ENCODE peak calls at places on chromosome 10, in eight cellular contexts. One of them, this sample, is unnamed.

GRCh38 chr10:73044378-73045285 is 52.0 kb downstream of the P4HA1 start:
- DNase-seq in stomach: no peak
- DNase-seq in H1: no peak
- DNase-seq in HepG2: no peak
- DNase-seq in right lobe of liver: no peak
- DNase-seq in prostate gland: no peak
- DNase-seq in suprapubic skin: no peak
- DNase-seq in spleen: no peak
- DNase-seq in this sample: no peak

GRCh38 chr10:50623299-50624153 is at the start of gene SGMS1:
- DNase-seq in stomach: peak; percentile 89
- DNase-seq in H1: peak; percentile 84
- DNase-seq in HepG2: peak; percentile 68
- DNase-seq in right lobe of liver: peak; percentile 91
- DNase-seq in prostate gland: peak; percentile 80
- DNase-seq in suprapubic skin: peak; percentile 91
- DNase-seq in spleen: peak; percentile 97
- DNase-seq in this sample: peak; percentile 94

GRCh38 chr10:124450010-124450782 is at the start of gene NKX1-2:
- DNase-seq in stomach: no peak
- DNase-seq in H1: peak; percentile 89
- DNase-seq in HepG2: no peak
- DNase-seq in right lobe of liver: no peak
- DNase-seq in prostate gland: no peak
- DNase-seq in suprapubic skin: no peak
- DNase-seq in spleen: no peak
- DNase-seq in this sample: no peak

GRCh38 chr10:33703897-33704825 is 369.7 kb upstream of the NRP1 start:
- DNase-seq in stomach: no peak
- DNase-seq in H1: no peak
- DNase-seq in HepG2: no peak
- DNase-seq in right lobe of liver: no peak
- DNase-seq in prostate gland: no peak
- DNase-seq in suprapubic skin: no peak
- DNase-seq in spleen: no peak
- DNase-seq in this sample: no peak

GRCh38 chr10:78846770-78847169 is 222.0 kb upstream of the ZMIZ1 start:
- DNase-seq in stomach: no peak
- DNase-seq in H1: no peak
- DNase-seq in HepG2: no peak
- DNase-seq in right lobe of liver: no peak
- DNase-seq in prostate gland: no peak
- DNase-seq in suprapubic skin: no peak
- DNase-seq in spleen: no peak
- DNase-seq in this sample: peak; percentile 68

GRCh38 chr10:79243211-79244067 is 103.8 kb upstream of the PPIF start:
- DNase-seq in stomach: peak; percentile 46
- DNase-seq in H1: peak; percentile 73
- DNase-seq in HepG2: no peak
- DNase-seq in right lobe of liver: no peak
- DNase-seq in prostate gland: no peak
- DNase-seq in suprapubic skin: no peak
- DNase-seq in spleen: peak; percentile 93
- DNase-seq in this sample: peak; percentile 68

GRCh38 chr10:89022734-89023133 is 32.1 kb downstream of the FAS start:
- DNase-seq in stomach: no peak
- DNase-seq in H1: no peak
- DNase-seq in HepG2: no peak
- DNase-seq in right lobe of liver: no peak
- DNase-seq in prostate gland: no peak
- DNase-seq in suprapubic skin: no peak
- DNase-seq in spleen: no peak
- DNase-seq in this sample: no peak

GRCh38 chr10:78337646-78338391 is 304.2 kb downstream of the RPS24 start:
- DNase-seq in stomach: peak; percentile 8
- DNase-seq in H1: peak; percentile 20
- DNase-seq in HepG2: no peak
- DNase-seq in right lobe of liver: peak; percentile 24
- DNase-seq in prostate gland: peak; percentile 3
- DNase-seq in suprapubic skin: no peak
- DNase-seq in spleen: peak; percentile 41
- DNase-seq in this sample: no peak

GRCh38 chr10:22761569-22762220 is 47.3 kb upstream of the PIP4K2A start:
- DNase-seq in stomach: no peak
- DNase-seq in H1: no peak
- DNase-seq in HepG2: no peak
- DNase-seq in right lobe of liver: no peak
- DNase-seq in prostate gland: no peak
- DNase-seq in suprapubic skin: no peak
- DNase-seq in spleen: no peak
- DNase-seq in this sample: no peak

GRCh38 chr10:60940435-60940834 is 3.5 kb downstream of the RHOBTB1 start:
- DNase-seq in stomach: no peak
- DNase-seq in H1: no peak
- DNase-seq in HepG2: no peak
- DNase-seq in right lobe of liver: no peak
- DNase-seq in prostate gland: no peak
- DNase-seq in suprapubic skin: no peak
- DNase-seq in spleen: no peak
- DNase-seq in this sample: no peak

GRCh38 chr10:43361532-43362190 is 9.8 kb upstream of the FXYD4 start:
- DNase-seq in stomach: no peak
- DNase-seq in H1: no peak
- DNase-seq in HepG2: no peak
- DNase-seq in right lobe of liver: no peak
- DNase-seq in prostate gland: no peak
- DNase-seq in suprapubic skin: no peak
- DNase-seq in spleen: no peak
- DNase-seq in this sample: no peak

GRCh38 chr10:127429601-127430312 is 119.4 kb upstream of the NPS start:
- DNase-seq in stomach: no peak
- DNase-seq in H1: no peak
- DNase-seq in HepG2: no peak
- DNase-seq in right lobe of liver: no peak
- DNase-seq in prostate gland: no peak
- DNase-seq in suprapubic skin: no peak
- DNase-seq in spleen: peak; percentile 62
- DNase-seq in this sample: no peak

GRCh38 chr10:124703778-124704427 is 40.3 kb downstream of the FAM53B start:
- DNase-seq in stomach: peak; percentile 61
- DNase-seq in H1: no peak
- DNase-seq in HepG2: no peak
- DNase-seq in right lobe of liver: no peak
- DNase-seq in prostate gland: no peak
- DNase-seq in suprapubic skin: no peak
- DNase-seq in spleen: peak; percentile 80
- DNase-seq in this sample: peak; percentile 90

GRCh38 chr10:110903280-110904278 is 15.4 kb downstream of the BBIP1 start:
- DNase-seq in stomach: no peak
- DNase-seq in H1: no peak
- DNase-seq in HepG2: no peak
- DNase-seq in right lobe of liver: no peak
- DNase-seq in prostate gland: no peak
- DNase-seq in suprapubic skin: no peak
- DNase-seq in spleen: no peak
- DNase-seq in this sample: no peak

GRCh38 chr10:99467236-99467999 is 37.0 kb upstream of the GOT1 start:
- DNase-seq in stomach: no peak
- DNase-seq in H1: no peak
- DNase-seq in HepG2: no peak
- DNase-seq in right lobe of liver: no peak
- DNase-seq in prostate gland: no peak
- DNase-seq in suprapubic skin: no peak
- DNase-seq in spleen: no peak
- DNase-seq in this sample: no peak

GRCh38 chr10:48317321-48317990 is 11.0 kb downstream of the MAPK8 start:
- DNase-seq in stomach: no peak
- DNase-seq in H1: no peak
- DNase-seq in HepG2: no peak
- DNase-seq in right lobe of liver: no peak
- DNase-seq in prostate gland: no peak
- DNase-seq in suprapubic skin: no peak
- DNase-seq in spleen: no peak
- DNase-seq in this sample: no peak

GRCh38 chr10:30092151-30092790 is 32.9 kb upstream of the JCAD start:
- DNase-seq in stomach: no peak
- DNase-seq in H1: no peak
- DNase-seq in HepG2: no peak
- DNase-seq in right lobe of liver: no peak
- DNase-seq in prostate gland: no peak
- DNase-seq in suprapubic skin: no peak
- DNase-seq in spleen: no peak
- DNase-seq in this sample: no peak

GRCh38 chr10:70620020-70620289 is 17.4 kb upstream of the PRF1 start:
- DNase-seq in stomach: no peak
- DNase-seq in H1: no peak
- DNase-seq in HepG2: no peak
- DNase-seq in right lobe of liver: no peak
- DNase-seq in prostate gland: no peak
- DNase-seq in suprapubic skin: no peak
- DNase-seq in spleen: no peak
- DNase-seq in this sample: no peak

GRCh38 chr10:119344381-119344780 is 137.0 kb downstream of the GRK5 start:
- DNase-seq in stomach: no peak
- DNase-seq in H1: no peak
- DNase-seq in HepG2: no peak
- DNase-seq in right lobe of liver: no peak
- DNase-seq in prostate gland: no peak
- DNase-seq in suprapubic skin: no peak
- DNase-seq in spleen: peak; percentile 31
- DNase-seq in this sample: peak; percentile 19

GRCh38 chr10:78570633-78571032 is 498.1 kb upstream of the ZMIZ1 start:
- DNase-seq in stomach: no peak
- DNase-seq in H1: no peak
- DNase-seq in HepG2: no peak
- DNase-seq in right lobe of liver: no peak
- DNase-seq in prostate gland: peak; percentile 23
- DNase-seq in suprapubic skin: no peak
- DNase-seq in spleen: no peak
- DNase-seq in this sample: no peak

GRCh38 chr10:101504438-101504837 is 83.6 kb downstream of the POLL start:
- DNase-seq in stomach: no peak
- DNase-seq in H1: no peak
- DNase-seq in HepG2: no peak
- DNase-seq in right lobe of liver: no peak
- DNase-seq in prostate gland: no peak
- DNase-seq in suprapubic skin: no peak
- DNase-seq in spleen: no peak
- DNase-seq in this sample: no peak

GRCh38 chr10:78757542-78757941 is 311.2 kb upstream of the ZMIZ1 start:
- DNase-seq in stomach: no peak
- DNase-seq in H1: no peak
- DNase-seq in HepG2: no peak
- DNase-seq in right lobe of liver: no peak
- DNase-seq in prostate gland: no peak
- DNase-seq in suprapubic skin: no peak
- DNase-seq in spleen: peak; percentile 22
- DNase-seq in this sample: no peak

GRCh38 chr10:31959461-31960173 is 31.0 kb upstream of the ARHGAP12 start:
- DNase-seq in stomach: no peak
- DNase-seq in H1: no peak
- DNase-seq in HepG2: peak; percentile 57
- DNase-seq in right lobe of liver: no peak
- DNase-seq in prostate gland: no peak
- DNase-seq in suprapubic skin: no peak
- DNase-seq in spleen: no peak
- DNase-seq in this sample: no peak

DNA sequence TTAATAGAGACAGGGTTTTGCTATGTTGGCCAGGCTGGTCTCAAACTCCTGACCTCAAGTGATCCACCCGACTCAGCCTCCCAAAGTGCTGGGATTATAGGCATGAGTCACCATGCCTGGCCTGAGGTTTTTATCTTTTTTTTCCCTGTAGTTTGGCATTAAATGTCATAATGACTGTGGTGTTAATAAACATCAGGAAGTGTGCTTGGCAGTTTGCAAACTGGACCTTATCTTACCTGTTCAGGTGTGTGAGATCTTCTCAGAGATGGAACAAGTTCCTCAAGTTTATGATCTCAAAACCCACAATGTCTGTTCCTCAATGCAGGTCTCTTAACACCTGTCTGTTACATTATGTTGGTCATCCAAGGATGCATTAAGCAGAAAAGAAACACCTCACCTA is 80.0 kb downstream of the ARID5B start:
- DNase-seq in stomach: no peak
- DNase-seq in H1: no peak
- DNase-seq in HepG2: no peak
- DNase-seq in right lobe of liver: no peak
- DNase-seq in prostate gland: no peak
- DNase-seq in suprapubic skin: no peak
- DNase-seq in spleen: no peak
- DNase-seq in this sample: no peak
- H3K4me1 ChIP-seq in stomach: peaks cover 11% of the 10 kb centered on the region
- H3K4me1 ChIP-seq in H1: peaks cover 7% of the 10 kb centered on the region
- H3K4me1 ChIP-seq in HepG2: peaks cover 8% of the 10 kb centered on the region
- H3K4me1 ChIP-seq in right lobe of liver: no peaks in the 10 kb centered on the region
- H3K4me1 ChIP-seq in prostate gland: peaks cover 12% of the 10 kb centered on the region
- H3K4me1 ChIP-seq in suprapubic skin: peaks cover 16% of the 10 kb centered on the region
- H3K4me1 ChIP-seq in spleen: peaks cover 15% of the 10 kb centered on the region
- H3K4me1 ChIP-seq in this sample: no peaks in the 10 kb centered on the region

GRCh38 chr10:28738200-28738599 is 60.9 kb downstream of the BAMBI start:
- DNase-seq in stomach: no peak
- DNase-seq in H1: peak; percentile 59
- DNase-seq in HepG2: no peak
- DNase-seq in right lobe of liver: no peak
- DNase-seq in prostate gland: no peak
- DNase-seq in suprapubic skin: no peak
- DNase-seq in spleen: no peak
- DNase-seq in this sample: no peak

GRCh38 chr10:28744021-28744420 is 66.7 kb downstream of the BAMBI start:
- DNase-seq in stomach: no peak
- DNase-seq in H1: no peak
- DNase-seq in HepG2: no peak
- DNase-seq in right lobe of liver: no peak
- DNase-seq in prostate gland: no peak
- DNase-seq in suprapubic skin: no peak
- DNase-seq in spleen: no peak
- DNase-seq in this sample: no peak

GRCh38 chr10:28743576-28743975 is 66.3 kb downstream of the BAMBI start:
- DNase-seq in stomach: no peak
- DNase-seq in H1: no peak
- DNase-seq in HepG2: no peak
- DNase-seq in right lobe of liver: no peak
- DNase-seq in prostate gland: no peak
- DNase-seq in suprapubic skin: no peak
- DNase-seq in spleen: no peak
- DNase-seq in this sample: no peak
- TF ChIP-seq POLR2A in stomach: no peak
- TF ChIP-seq POLR2A in H1: no peak
- TF ChIP-seq POLR2A in HepG2: no peak
- TF ChIP-seq POLR2A in right lobe of liver: no peak
- TF ChIP-seq POLR2A in prostate gland: no peak
- TF ChIP-seq POLR2A in suprapubic skin: no peak
- TF ChIP-seq POLR2A in spleen: no peak
- TF ChIP-seq POLR2A in this sample: no peak

GRCh38 chr10:35336921-35337741 is 822 bp downstream of the CCNY start:
- DNase-seq in stomach: peak; percentile 47
- DNase-seq in H1: peak; percentile 73
- DNase-seq in HepG2: peak; percentile 16
- DNase-seq in right lobe of liver: peak; percentile 57
- DNase-seq in prostate gland: peak; percentile 22
- DNase-seq in suprapubic skin: peak; percentile 74
- DNase-seq in spleen: peak; percentile 91
- DNase-seq in this sample: peak; percentile 75
- H3K4me1 ChIP-seq in stomach: peaks cover 54% of the 10 kb centered on the region
- H3K4me1 ChIP-seq in H1: peaks cover 3% of the 10 kb centered on the region
- H3K4me1 ChIP-seq in HepG2: peaks cover 69% of the 10 kb centered on the region
- H3K4me1 ChIP-seq in right lobe of liver: peaks cover 38% of the 10 kb centered on the region
- H3K4me1 ChIP-seq in prostate gland: no peaks in the 10 kb centered on the region
- H3K4me1 ChIP-seq in suprapubic skin: peaks cover 66% of the 10 kb centered on the region
- H3K4me1 ChIP-seq in spleen: peaks cover 91% of the 10 kb centered on the region
- H3K4me1 ChIP-seq in this sample: peaks cover 78% of the 10 kb centered on the region

GRCh38 chr10:104254493-104255243 is at the start of gene GSTO1:
- DNase-seq in stomach: peak; percentile 78
- DNase-seq in H1: peak; percentile 67
- DNase-seq in HepG2: peak; percentile 35
- DNase-seq in right lobe of liver: peak; percentile 84
- DNase-seq in prostate gland: peak; percentile 74
- DNase-seq in suprapubic skin: peak; percentile 92
- DNase-seq in spleen: peak; percentile 93
- DNase-seq in this sample: peak; percentile 89
- TF ChIP-seq POLR2A in stomach: no peak
- TF ChIP-seq POLR2A in H1: no peak
- TF ChIP-seq POLR2A in HepG2: peak; percentile 33
- TF ChIP-seq POLR2A in right lobe of liver: peak; percentile 88
- TF ChIP-seq POLR2A in prostate gland: peak; percentile 92
- TF ChIP-seq POLR2A in suprapubic skin: peak; percentile 83
- TF ChIP-seq POLR2A in spleen: peak; percentile 43
- TF ChIP-seq POLR2A in this sample: no peak

This sample was measured in heart left ventricle.